ENCODE peak calls at places on chromosomes 5 and 9, in six cellular contexts. P is NCI-H1092 treated with DMSO at 0.1 percent for 48 hours, O is M059J, Q is dorsolateral prefrontal cortex, U is COR-L47, M is mesothelial cell of epicardium. D is an unnamed sample.

GRCh38 chr9:135215571-135216161 is 128.2 kb downstream of the OLFM1 start:
- DNase-seq in U (no peak), Q (no peak), P (peak; percentile 88), M (no peak), O (peak; percentile 47), D (peak; percentile 8)

GRCh38 chr5:72552041-72552557 is 44.9 kb upstream of the ZNF366 start:
- DNase-seq in U (no peak), M (no peak), O (peak; percentile 92), P (no peak), Q (no peak), D (no peak)

GRCh38 chr5:124738751-124739559 is 7.5 kb downstream of the ZNF608 start:
- DNase-seq in U (peak; percentile 78), O (peak; percentile 24), M (no peak), Q (no peak), P (no peak), D (peak; percentile 70)

GRCh38 chr5:134275822-134276221 is 49.9 kb upstream of the PPP2CA start:
- DNase-seq in M (no peak), U (no peak), P (no peak), Q (no peak), O (peak; percentile 25), D (no peak)

GRCh38 chr5:109063223-109063622 is 315.5 kb downstream of the FER start:
- DNase-seq in Q (no peak), U (no peak), O (no peak), M (no peak), P (no peak), D (no peak)

GRCh38 chr5:60633336-60633735 is 66.6 kb downstream of the DEPDC1B start:
- DNase-seq in U (no peak), M (no peak), Q (no peak), O (peak; percentile 70), P (no peak), D (no peak)

GRCh38 chr5:150298701-150299451 is 3.8 kb downstream of the ARSI start:
- DNase-seq in P (no peak), O (peak; percentile 97), M (no peak), U (no peak), Q (no peak), D (peak; percentile 29)

GRCh38 chr5:66959668-66960067 is 236.9 kb downstream of the CD180 start:
- DNase-seq in P (peak; percentile 45), Q (no peak), O (peak; percentile 23), U (no peak), M (no peak), D (peak; percentile 22)

GRCh38 chr5:141040093-141040762 is 10.9 kb upstream of the PCDHB1 start:
- DNase-seq in O (peak; percentile 27), U (peak; percentile 84), Q (peak; percentile 60), M (peak; percentile 60), P (peak; percentile 83), D (peak; percentile 90)

GRCh38 chr5:122182491-122182921 is 53.2 kb downstream of the ZNF474 start:
- DNase-seq in O (peak; percentile 91), U (no peak), P (peak; percentile 50), Q (peak; percentile 71), M (no peak), D (no peak)

GRCh38 chr9:131394464-131395026 is 659 bp downstream of the PRRC2B start:
- DNase-seq in M (peak; percentile 44), P (no peak), O (no peak), U (peak; percentile 25), Q (no peak), D (peak; percentile 59)

GRCh38 chr9:116594552-116594951 is 92.6 kb upstream of the TRIM32 start:
- DNase-seq in Q (no peak), P (no peak), U (no peak), M (no peak), O (peak; percentile 73), D (no peak)

GRCh38 chr9:113578877-113579269 is 115.3 kb downstream of the RGS3 start:
- DNase-seq in U (no peak), Q (no peak), P (no peak), M (no peak), O (peak; percentile 100), D (no peak)

GRCh38 chr9:16031971-16032370 is 479.1 kb downstream of the CCDC171 start:
- DNase-seq in M (no peak), Q (no peak), P (no peak), O (peak; percentile 95), U (no peak), D (no peak)

GRCh38 chr5:138545919-138546562 is 3.0 kb upstream of the ETF1 start:
- DNase-seq in P (no peak), O (no peak), Q (no peak), M (no peak), U (no peak), D (no peak)

GRCh38 chr5:74356009-74356695 is 284.4 kb downstream of the ENC1 start:
- DNase-seq in M (no peak), Q (no peak), O (no peak), P (no peak), U (no peak), D (no peak)

GRCh38 chr5:137022043-137022442 is 477.1 kb downstream of the SPOCK1 start:
- DNase-seq in U (no peak), P (no peak), M (no peak), Q (no peak), O (peak; percentile 42), D (peak; percentile 82)

GRCh38 chr9:36980148-36980974 is 53.7 kb downstream of the PAX5 start:
- DNase-seq in U (peak; percentile 80), Q (no peak), P (peak; percentile 90), M (no peak), O (peak; percentile 57), D (peak; percentile 61)

GRCh38 chr5:128287740-128288139 is 204.2 kb downstream of the SLC12A2 start:
- DNase-seq in O (no peak), Q (no peak), P (no peak), M (no peak), U (no peak), D (no peak)

GRCh38 chr5:157217289-157218024 is 36.8 kb downstream of the ITK start:
- DNase-seq in M (no peak), U (no peak), P (no peak), Q (no peak), O (peak; percentile 12), D (no peak)

GRCh38 chr5:169788168-169788567 is 151.1 kb downstream of the DOCK2 start:
- DNase-seq in P (no peak), O (peak; percentile 95), U (no peak), Q (no peak), M (no peak), D (no peak)

GRCh38 chr9:38641985-38642864 is 21.8 kb upstream of the ANKRD18A start:
- DNase-seq in Q (no peak), M (no peak), P (peak; percentile 78), U (peak; percentile 77), O (peak; percentile 62), D (peak; percentile 19)

GRCh38 chr5:91850031-91850430 is 466.9 kb upstream of the ARRDC3 start:
- DNase-seq in O (peak; percentile 32), U (no peak), P (no peak), M (no peak), Q (no peak), D (no peak)

GRCh38 chr9:21994996-21995651 is 533 bp downstream of the CDKN2B-AS1 start:
- DNase-seq in P (peak; percentile 92), M (peak; percentile 48), U (peak; percentile 82), O (peak; percentile 90), Q (no peak), D (no peak)

GRCh38 chr5:93280518-93280917 is 300.5 kb downstream of the NR2F1-AS1 start:
- DNase-seq in Q (no peak), U (peak; percentile 53), P (no peak), M (no peak), O (no peak), D (no peak)

GRCh38 chr5:143987751-143988560 is 176.0 kb downstream of the HMHB1 start:
- DNase-seq in M (no peak), Q (no peak), U (no peak), O (peak; percentile 8), P (no peak), D (no peak)

GRCh38 chr5:139207302-139208000 is 9.3 kb upstream of the SIL1 start:
- DNase-seq in Q (no peak), U (no peak), O (no peak), P (no peak), M (no peak), D (no peak)

GRCh38 chr9:26012797-26013594 is 334.8 kb upstream of the TUSC1 start:
- DNase-seq in U (no peak), M (no peak), O (peak; percentile 88), Q (no peak), P (no peak), D (no peak)

GRCh38 chr5:14406554-14406849 is 175.1 kb upstream of the OTULINL start:
- DNase-seq in P (no peak), O (peak; percentile 99), Q (no peak), U (no peak), M (no peak), D (no peak)

D was measured in G401.